ENCODE peak calls at places on chromosomes 7 and 10, in four cellular contexts. U is heart right ventricle, B is RWPE1, O is body of pancreas. V is an unnamed sample.

GRCh38 chr7:1909476-1909875 is 239.4 kb downstream of the ELFN1 start:
- DNase-seq in U (no peak), B (no peak), O (no peak), V (peak)

GRCh38 chr7:75649462-75649861 is 89.3 kb downstream of the HIP1 start:
- DNase-seq in B (peak), U (peak), O (peak), V (no peak)

GRCh38 chr7:105267244-105267643 is 121.5 kb downstream of the SRPK2 start:
- DNase-seq in B (no peak), U (no peak), O (no peak), V (no peak)

GRCh38 chr7:103487419-103487818 is 41.4 kb upstream of the SLC26A5 start:
- DNase-seq in U (no peak), B (no peak), O (no peak), V (no peak)

GRCh38 chr7:36506130-36506794 is 116.6 kb downstream of the ANLN start:
- DNase-seq in O (no peak), B (no peak), U (no peak), V (no peak)

GRCh38 chr7:82291931-82292330 is 151.6 kb downstream of the CACNA2D1 start:
- DNase-seq in B (no peak), U (no peak), O (no peak), V (no peak)

GRCh38 chr10:36183726-36184125 is 541.6 kb upstream of the FZD8 start:
- DNase-seq in B (no peak), O (no peak), U (no peak), V (no peak)

GRCh38 chr10:3090914-3091313 is 23.6 kb downstream of the PFKP start:
- DNase-seq in U (peak), B (peak), O (peak), V (no peak)

GRCh38 chr7:51019891-51020855 is 237.5 kb upstream of the GRB10 start:
- DNase-seq in U (no peak), O (peak), B (no peak), V (no peak)

GRCh38 chr7:99083068-99083651 is 60.7 kb downstream of the SMURF1 start:
- DNase-seq in U (no peak), O (no peak), B (no peak), V (no peak)

DNA sequence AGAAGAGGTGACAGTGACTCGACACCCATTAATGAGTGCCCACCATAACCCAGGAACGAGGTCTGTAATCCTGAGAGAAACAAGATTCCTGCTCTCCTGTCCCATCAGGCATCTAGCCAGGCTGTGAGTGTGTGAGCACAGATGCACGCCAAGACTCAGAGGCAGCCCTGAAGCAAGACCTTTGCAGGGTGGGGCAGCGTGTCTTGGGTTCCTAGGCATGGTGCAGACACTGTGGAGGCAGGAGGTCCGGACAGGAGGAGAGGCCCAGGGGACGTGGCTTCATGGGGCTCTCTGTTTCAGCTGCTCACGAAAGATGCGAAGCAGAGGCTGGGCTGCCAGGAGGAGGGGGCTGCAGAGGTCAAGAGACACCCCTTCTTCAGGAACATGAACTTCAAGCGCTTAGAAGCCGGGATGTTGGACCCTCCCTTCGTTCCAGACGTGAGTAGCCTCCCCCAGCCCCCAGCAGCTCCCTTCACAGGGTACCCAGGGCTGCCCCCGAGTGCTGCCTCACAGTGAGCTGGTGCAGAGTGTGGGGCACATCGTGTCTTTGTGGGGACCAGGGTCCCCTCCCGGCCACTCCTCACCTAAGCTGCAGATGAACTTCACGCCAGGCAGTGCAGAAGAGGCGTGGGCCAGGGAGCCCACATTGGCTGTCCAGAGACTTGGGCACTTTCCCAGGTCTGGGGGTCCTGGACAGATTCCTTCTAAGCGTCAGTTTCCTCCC is 94.5 kb downstream of the RGS10 start:
- DNase-seq in O (no peak), U (no peak), B (no peak), V (peak)
- H3K27ac ChIP-seq in O (no peak), U (no peak), B (no peak), V (no peak)

GRCh38 chr7:43671520-43671919 is 57.8 kb downstream of the COA1 start:
- DNase-seq in O (no peak), B (no peak), U (no peak), V (no peak)
- H3K27ac ChIP-seq in O (no peak), B (no peak), U (no peak), V (no peak)

GRCh38 chr10:125060486-125060850 is 99.9 kb downstream of the CTBP2 start:
- DNase-seq in U (no peak), B (no peak), O (no peak), V (no peak)

GRCh38 chr10:125061557-125062243 is 98.7 kb downstream of the CTBP2 start:
- DNase-seq in U (no peak), B (no peak), O (no peak), V (peak)

GRCh38 chr10:125063256-125063945 is 97.0 kb downstream of the CTBP2 start:
- DNase-seq in U (no peak), B (no peak), O (no peak), V (peak)

GRCh38 chr10:125060851-125061556 is 99.4 kb downstream of the CTBP2 start:
- DNase-seq in O (peak), B (peak), U (peak), V (peak)

DNA sequence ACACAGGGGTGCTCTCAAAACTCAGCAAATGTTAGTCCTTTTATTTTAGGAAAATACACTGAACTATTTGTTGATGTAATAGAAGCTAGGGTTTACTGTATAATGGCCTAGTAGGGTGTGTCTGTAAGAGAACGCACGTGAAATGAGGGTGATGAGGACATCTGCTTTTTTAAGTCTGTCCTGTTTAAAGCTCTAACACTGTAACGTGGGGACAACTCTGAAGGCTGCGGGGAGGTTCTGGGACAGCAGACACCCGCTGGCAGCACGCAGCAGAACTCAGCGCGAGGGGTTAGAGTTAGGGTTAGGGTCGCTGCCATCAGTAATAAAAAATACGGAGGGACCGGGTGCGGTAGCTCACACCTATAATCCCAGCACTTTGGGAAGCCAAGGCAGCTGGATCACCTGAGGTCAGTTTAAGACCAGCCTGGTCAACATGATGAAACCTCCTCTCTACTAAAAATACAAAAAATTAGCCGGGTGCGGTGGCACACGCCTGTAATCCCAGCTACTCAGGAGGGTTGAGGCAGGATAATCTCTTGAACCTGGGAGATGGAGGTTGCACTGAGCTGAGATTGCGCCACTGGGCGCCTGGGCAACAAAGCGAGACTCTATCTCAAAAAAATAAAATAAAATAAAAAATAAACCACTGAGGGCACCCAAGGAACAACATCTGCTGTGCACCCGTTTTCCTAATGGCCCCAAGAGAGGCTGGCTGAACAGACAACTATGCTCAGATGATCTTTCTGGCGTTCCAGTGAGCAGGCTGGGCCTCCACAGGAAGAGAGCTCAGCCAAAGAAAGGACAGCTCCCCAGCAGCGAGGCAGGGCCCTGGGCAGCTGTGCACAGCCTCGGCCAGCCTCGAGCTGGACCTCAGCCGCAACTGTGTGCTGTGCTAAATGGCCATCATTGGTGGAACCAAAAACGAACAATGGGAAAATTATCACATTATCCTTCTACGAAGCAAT is 97.8 kb downstream of the CTBP2 start:
- DNase-seq in O (no peak), U (peak), B (no peak), V (peak)
- H3K27ac ChIP-seq in O (peak), U (peak), B (peak), V (no peak)

DNA sequence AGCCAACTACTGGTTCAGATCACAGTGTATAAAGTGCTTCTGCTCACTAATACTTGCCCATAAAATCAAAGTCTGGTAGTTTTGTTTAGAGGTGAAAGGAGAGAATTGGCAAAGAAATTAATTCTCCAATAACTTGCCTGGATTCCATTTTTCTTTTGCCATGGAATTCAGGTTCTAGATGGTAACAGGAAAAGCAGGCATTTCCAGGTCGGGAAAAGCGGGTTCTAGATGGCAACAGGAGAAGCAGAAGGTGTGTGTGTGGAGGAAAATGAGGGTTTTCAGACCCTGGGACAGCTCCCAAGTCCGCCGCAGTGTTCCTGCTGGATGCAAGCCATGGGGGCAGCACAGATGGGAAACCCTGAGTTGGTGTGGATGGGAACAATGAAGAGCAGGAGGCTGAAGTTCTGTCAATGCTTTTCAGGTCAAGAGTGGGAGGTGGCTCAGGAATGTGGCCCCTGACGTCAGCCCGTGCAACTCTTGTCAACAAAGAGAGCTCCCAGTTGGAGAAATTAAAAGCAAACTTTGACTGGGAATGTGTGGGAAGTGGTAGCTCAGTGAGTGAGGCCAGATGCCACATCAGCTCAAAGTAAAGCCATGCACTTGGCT is 696.7 kb downstream of the LRMDA start:
- DNase-seq in B (no peak), O (no peak), U (no peak), V (no peak)
- H3K27ac ChIP-seq in B (no peak), O (no peak), U (no peak), V (no peak)

DNA sequence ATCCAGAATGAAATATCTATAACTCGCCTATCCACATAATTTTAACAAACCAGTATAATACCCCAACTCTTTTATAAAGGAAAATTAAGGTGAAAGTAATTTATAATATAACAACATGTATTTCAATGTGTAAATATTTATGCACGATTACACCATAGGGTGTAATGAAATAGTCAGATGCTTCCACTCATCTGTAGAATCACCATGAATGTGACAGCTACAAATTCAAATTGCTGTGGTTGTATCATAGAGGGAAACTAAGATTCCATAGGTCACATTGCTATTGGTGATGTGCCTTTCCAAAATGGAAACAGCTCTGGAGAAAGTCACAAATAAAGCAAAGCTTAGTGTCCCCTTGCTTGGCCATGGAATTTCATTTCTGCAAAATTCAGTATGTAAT is 95.7 kb downstream of the CPED1 start:
- DNase-seq in O (no peak), U (no peak), B (no peak), V (no peak)
- H3K27ac ChIP-seq in O (no peak), U (peak), B (no peak), V (no peak)

DNA sequence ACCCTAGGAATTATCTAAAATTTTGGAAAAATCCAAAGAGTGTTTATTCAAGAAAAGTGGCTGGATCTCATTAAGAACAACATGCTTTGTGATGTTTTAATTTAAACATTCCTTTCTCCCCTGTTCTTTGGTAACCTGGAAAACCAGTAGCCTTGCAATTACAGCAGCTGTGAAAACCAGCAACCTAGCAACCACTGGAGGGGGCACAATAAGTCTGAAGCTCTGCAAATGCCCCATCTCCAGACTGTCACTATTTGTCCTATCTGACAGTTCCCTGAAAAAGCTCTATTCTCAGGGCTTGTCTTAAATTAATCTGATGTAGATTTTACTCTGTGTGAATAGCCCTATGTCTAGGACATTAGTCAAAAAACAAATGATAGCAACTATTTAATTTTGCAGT is 137.6 kb upstream of the THSD7A start:
- DNase-seq in U (no peak), B (no peak), O (no peak), V (no peak)
- H3K27ac ChIP-seq in U (no peak), B (no peak), O (no peak), V (no peak)